ENCODE peak calls at places on chromosomes 6 and 20, in four cellular contexts. One of them, this sample, is unnamed.

GRCh38 chr6:84685983-84686584 is 78.3 kb downstream of the TBX18 start:
- DNase-seq in kidney: no peak
- DNase-seq in prostate gland: no peak
- DNase-seq in thyroid gland: no peak
- DNase-seq in this sample: no peak

GRCh38 chr6:84623956-84624680 is 140.3 kb downstream of the TBX18 start:
- DNase-seq in prostate gland: no peak
- DNase-seq in kidney: no peak
- DNase-seq in thyroid gland: no peak
- DNase-seq in this sample: no peak

GRCh38 chr20:41587956-41588355 is 30.2 kb downstream of the CHD6 start:
- DNase-seq in prostate gland: no peak
- DNase-seq in kidney: no peak
- DNase-seq in thyroid gland: no peak
- DNase-seq in this sample: peak; percentile 69

GRCh38 chr6:38173909-38174308 is 354.4 kb downstream of the ZFAND3 start:
- DNase-seq in thyroid gland: no peak
- DNase-seq in kidney: peak; percentile 22
- DNase-seq in prostate gland: no peak
- DNase-seq in this sample: no peak

GRCh38 chr6:19697744-19698290 is 139.4 kb upstream of the ID4 start:
- DNase-seq in thyroid gland: no peak
- DNase-seq in prostate gland: no peak
- DNase-seq in kidney: no peak
- DNase-seq in this sample: peak; percentile 50

GRCh38 chr6:46269447-46270229 is 98.9 kb upstream of the ENPP5 start:
- DNase-seq in thyroid gland: peak; percentile 78
- DNase-seq in kidney: no peak
- DNase-seq in prostate gland: no peak
- DNase-seq in this sample: no peak

GRCh38 chr20:6744805-6745204 is 22.7 kb upstream of the BMP2 start:
- DNase-seq in kidney: no peak
- DNase-seq in prostate gland: no peak
- DNase-seq in thyroid gland: no peak
- DNase-seq in this sample: no peak

GRCh38 chr6:148548065-148548748 is 198.6 kb upstream of the UST start:
- DNase-seq in kidney: no peak
- DNase-seq in prostate gland: no peak
- DNase-seq in thyroid gland: no peak
- DNase-seq in this sample: no peak

GRCh38 chr6:81331526-81331925 is 421.0 kb downstream of the TENT5A start:
- DNase-seq in thyroid gland: no peak
- DNase-seq in prostate gland: no peak
- DNase-seq in kidney: no peak
- DNase-seq in this sample: no peak

GRCh38 chr6:2783188-2783957 is 18.2 kb downstream of the WRNIP1 start:
- DNase-seq in prostate gland: no peak
- DNase-seq in thyroid gland: no peak
- DNase-seq in kidney: no peak
- DNase-seq in this sample: no peak

GRCh38 chr6:31004794-31005193 is 5.5 kb upstream of the MUC22 start:
- DNase-seq in prostate gland: no peak
- DNase-seq in thyroid gland: no peak
- DNase-seq in kidney: no peak
- DNase-seq in this sample: no peak

DNA sequence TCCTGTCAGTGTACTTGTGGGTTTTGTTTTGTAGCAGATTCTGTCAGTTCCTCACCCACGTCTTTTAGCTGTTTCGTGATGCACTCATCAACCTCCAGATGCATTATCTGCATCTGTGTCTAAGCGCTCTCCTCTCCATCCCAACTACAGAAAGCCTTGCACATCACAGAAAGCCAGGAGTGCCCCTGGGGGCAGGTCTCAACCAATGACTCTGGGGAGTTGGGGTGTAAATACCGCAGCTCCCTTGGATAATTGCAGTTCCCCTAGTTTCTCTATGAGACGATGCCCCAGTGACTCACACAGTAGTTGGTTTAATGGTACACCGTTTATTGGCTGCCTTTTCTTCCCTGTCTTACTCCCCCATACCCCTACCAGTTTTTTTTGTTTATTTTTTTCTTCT is 158.1 kb downstream of the SOX4 start:
- DNase-seq in thyroid gland: no peak
- DNase-seq in prostate gland: no peak
- DNase-seq in kidney: no peak
- DNase-seq in this sample: no peak
- H3K4me1 ChIP-seq in thyroid gland: peaks cover 25% of the 10 kb centered on the region
- H3K4me1 ChIP-seq in prostate gland: no peaks in the 10 kb centered on the region
- H3K4me1 ChIP-seq in kidney: peaks cover 3% of the 10 kb centered on the region
- H3K4me1 ChIP-seq in this sample: peaks cover 45% of the 10 kb centered on the region

DNA sequence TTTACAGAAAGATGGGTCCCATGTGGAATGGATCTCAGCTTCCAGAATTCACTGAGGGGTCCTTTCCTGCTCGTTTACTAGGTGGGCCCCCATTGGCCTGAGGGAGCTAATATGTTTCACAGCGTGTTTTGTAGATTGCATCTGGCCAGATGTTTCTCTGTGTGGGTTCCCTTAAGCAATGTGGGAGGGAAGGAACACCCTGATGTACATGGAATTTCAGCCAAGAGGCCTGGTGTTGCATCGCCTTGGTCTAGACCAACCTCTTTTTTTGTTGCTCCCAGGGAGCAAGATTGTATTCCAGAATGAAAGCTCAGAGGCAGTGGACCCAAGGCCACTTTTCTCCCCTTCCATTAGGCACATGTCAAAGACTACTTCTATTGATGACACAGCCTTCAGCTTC is 826.4 kb downstream of the MAFB start:
- DNase-seq in prostate gland: no peak
- DNase-seq in kidney: no peak
- DNase-seq in thyroid gland: no peak
- DNase-seq in this sample: no peak
- H3K27ac ChIP-seq in prostate gland: no peak overlapping the region
- H3K27ac ChIP-seq in kidney: no peak overlapping the region
- H3K27ac ChIP-seq in thyroid gland: no peak overlapping the region
- H3K27ac ChIP-seq in this sample: no peak overlapping the region

GRCh38 chr6:15248451-15249370 is 2.8 kb downstream of the JARID2 start:
- DNase-seq in kidney: peak; percentile 98
- DNase-seq in thyroid gland: peak; percentile 96
- DNase-seq in prostate gland: peak; percentile 96
- DNase-seq in this sample: peak; percentile 84
- H3K4me1 ChIP-seq in kidney: peaks cover 13% of the 10 kb centered on the region
- H3K4me1 ChIP-seq in thyroid gland: peaks cover 23% of the 10 kb centered on the region
- H3K4me1 ChIP-seq in prostate gland: peaks cover 4% of the 10 kb centered on the region
- H3K4me1 ChIP-seq in this sample: peaks cover 14% of the 10 kb centered on the region

GRCh38 chr6:11650711-11651110 is 113.2 kb downstream of the TMEM170B start:
- DNase-seq in thyroid gland: no peak
- DNase-seq in prostate gland: no peak
- DNase-seq in kidney: no peak
- DNase-seq in this sample: no peak
- H3K27ac ChIP-seq in thyroid gland: no peak overlapping the region
- H3K27ac ChIP-seq in prostate gland: no peak overlapping the region
- H3K27ac ChIP-seq in kidney: no peak overlapping the region
- H3K27ac ChIP-seq in this sample: no peak overlapping the region

GRCh38 chr6:43771858-43772570 is 2.0 kb downstream of the VEGFA start:
- DNase-seq in thyroid gland: peak; percentile 52
- DNase-seq in prostate gland: peak; percentile 61
- DNase-seq in kidney: peak; percentile 90
- DNase-seq in this sample: no peak
- H3K4me1 ChIP-seq in thyroid gland: peaks cover 31% of the 10 kb centered on the region
- H3K4me1 ChIP-seq in prostate gland: peaks cover 19% of the 10 kb centered on the region
- H3K4me1 ChIP-seq in kidney: peaks cover 25% of the 10 kb centered on the region
- H3K4me1 ChIP-seq in this sample: peaks cover 11% of the 10 kb centered on the region

GRCh38 chr6:25365159-25365558 is 86.0 kb downstream of the CARMIL1 start:
- DNase-seq in kidney: no peak
- DNase-seq in prostate gland: no peak
- DNase-seq in thyroid gland: no peak
- DNase-seq in this sample: no peak

GRCh38 chr6:25359891-25360290 is 80.7 kb downstream of the CARMIL1 start:
- DNase-seq in thyroid gland: no peak
- DNase-seq in prostate gland: no peak
- DNase-seq in kidney: no peak
- DNase-seq in this sample: peak; percentile 63

GRCh38 chr6:25359191-25359861 is 80.2 kb downstream of the CARMIL1 start:
- DNase-seq in kidney: no peak
- DNase-seq in thyroid gland: peak; percentile 45
- DNase-seq in prostate gland: no peak
- DNase-seq in this sample: peak; percentile 77

GRCh38 chr6:25363429-25363828 is 84.3 kb downstream of the CARMIL1 start:
- DNase-seq in thyroid gland: no peak
- DNase-seq in prostate gland: no peak
- DNase-seq in kidney: no peak
- DNase-seq in this sample: no peak

DNA sequence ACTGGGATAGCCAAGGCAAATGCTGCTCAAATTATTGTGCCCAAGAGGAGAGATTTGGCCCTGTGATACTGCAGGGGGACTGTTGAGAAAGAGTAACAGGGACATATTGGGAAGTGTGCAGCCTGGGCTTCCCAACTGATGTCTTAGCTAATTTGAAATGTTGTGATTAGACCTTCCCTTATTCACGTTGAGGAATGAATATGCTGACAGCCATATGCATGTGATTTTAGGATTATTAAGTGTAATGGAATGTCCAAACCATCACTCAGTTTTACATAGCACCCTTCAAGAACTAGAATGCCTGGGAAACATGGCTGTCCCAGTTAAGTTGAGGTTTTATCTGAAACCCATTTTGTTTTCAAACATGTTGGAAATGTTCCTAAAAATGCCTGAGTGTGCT is 81.4 kb downstream of the CARMIL1 start:
- DNase-seq in thyroid gland: no peak
- DNase-seq in prostate gland: no peak
- DNase-seq in kidney: no peak
- DNase-seq in this sample: peak; percentile 34
- H3K27ac ChIP-seq in thyroid gland: no peak overlapping the region
- H3K27ac ChIP-seq in prostate gland: no peak overlapping the region
- H3K27ac ChIP-seq in kidney: no peak overlapping the region
- H3K27ac ChIP-seq in this sample: peak overlapping the region; percentile 10

GRCh38 chr20:62376112-62377063 is 9.3 kb upstream of the LAMA5 start:
- DNase-seq in kidney: no peak
- DNase-seq in prostate gland: no peak
- DNase-seq in thyroid gland: peak; percentile 73
- DNase-seq in this sample: peak; percentile 61

GRCh38 chr20:62377064-62377461 is 9.8 kb upstream of the RPS21 start:
- DNase-seq in thyroid gland: no peak
- DNase-seq in kidney: no peak
- DNase-seq in prostate gland: no peak
- DNase-seq in this sample: no peak

GRCh38 chr20:62378215-62378614 is 8.7 kb upstream of the RPS21 start:
- DNase-seq in thyroid gland: peak; percentile 81
- DNase-seq in kidney: no peak
- DNase-seq in prostate gland: peak; percentile 76
- DNase-seq in this sample: peak; percentile 90

GRCh38 chr20:62374431-62375152 is 7.5 kb upstream of the LAMA5 start:
- DNase-seq in thyroid gland: peak; percentile 71
- DNase-seq in kidney: no peak
- DNase-seq in prostate gland: no peak
- DNase-seq in this sample: no peak

GRCh38 chr20:62377615-62378085 is 9.3 kb upstream of the RPS21 start:
- DNase-seq in prostate gland: no peak
- DNase-seq in thyroid gland: peak; percentile 90
- DNase-seq in kidney: no peak
- DNase-seq in this sample: no peak
- H3K4me1 ChIP-seq in prostate gland: peaks cover 21% of the 10 kb centered on the region
- H3K4me1 ChIP-seq in thyroid gland: peaks cover 70% of the 10 kb centered on the region
- H3K4me1 ChIP-seq in kidney: peaks cover 17% of the 10 kb centered on the region
- H3K4me1 ChIP-seq in this sample: peaks cover 37% of the 10 kb centered on the region

DNA sequence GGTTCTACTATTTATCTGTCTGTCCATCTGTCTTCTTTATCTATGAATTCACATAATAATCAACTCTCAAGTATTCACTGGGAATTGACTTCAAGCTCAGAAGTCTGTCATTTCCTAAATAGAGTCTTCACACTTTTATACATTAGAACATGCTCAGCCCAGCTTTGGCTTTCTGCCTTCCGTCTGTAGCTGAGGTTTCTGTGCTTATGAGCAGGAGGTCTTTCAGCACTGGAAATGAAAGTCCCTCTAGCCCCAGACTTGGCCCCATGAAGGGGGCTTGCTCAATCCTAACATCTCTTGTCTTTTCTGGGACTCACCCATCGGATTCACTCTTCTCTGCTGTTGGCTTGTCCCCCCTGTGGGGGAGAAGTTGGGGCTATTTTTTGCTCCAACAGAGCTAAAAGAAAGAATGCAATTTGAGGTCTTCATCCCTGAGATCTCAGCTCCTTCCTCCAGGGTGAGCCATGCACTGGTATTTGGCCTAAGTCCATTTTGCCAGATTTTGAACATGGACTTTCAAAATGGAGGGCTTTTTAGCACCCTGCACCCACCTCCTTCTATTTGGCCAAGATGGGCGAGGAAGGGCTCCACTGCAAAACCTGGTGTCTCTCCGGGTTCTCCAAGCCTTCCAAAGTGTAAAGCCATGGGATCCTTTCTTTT is 177.7 kb downstream of the MRPL14 start:
- DNase-seq in prostate gland: no peak
- DNase-seq in thyroid gland: no peak
- DNase-seq in kidney: no peak
- DNase-seq in this sample: no peak
- H3K27ac ChIP-seq in prostate gland: no peak overlapping the region
- H3K27ac ChIP-seq in thyroid gland: no peak overlapping the region
- H3K27ac ChIP-seq in kidney: no peak overlapping the region
- H3K27ac ChIP-seq in this sample: no peak overlapping the region

DNA sequence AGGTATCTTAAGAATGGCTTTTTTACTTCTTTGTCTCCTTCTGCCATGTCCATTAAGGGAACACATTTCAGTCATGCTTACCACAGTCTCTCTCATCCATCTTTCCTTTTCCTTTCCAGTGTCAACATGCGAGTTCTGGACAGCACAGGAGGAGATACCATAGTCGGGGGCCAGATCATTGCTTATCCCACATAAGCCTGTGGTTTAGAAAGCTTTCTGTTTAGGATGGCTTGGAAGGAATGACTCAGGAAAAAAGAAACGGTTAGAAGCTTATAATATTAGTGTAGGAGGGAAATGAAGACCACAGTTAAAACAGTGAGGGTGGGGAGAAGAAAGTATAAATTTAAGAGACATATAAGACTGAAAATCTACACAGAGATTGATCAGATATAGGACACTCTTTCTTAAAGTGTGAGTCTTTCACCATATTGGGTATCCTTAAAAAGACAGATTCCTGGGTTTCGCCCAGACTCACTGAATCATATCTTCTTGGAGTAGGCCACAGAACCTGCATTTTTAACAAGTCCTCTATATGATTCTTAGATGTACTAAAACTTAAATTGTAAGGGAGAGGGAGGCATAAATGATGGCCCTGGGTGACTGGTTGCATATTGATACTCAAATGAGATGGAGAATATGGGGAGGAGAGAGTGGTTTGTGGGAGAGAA is 36.1 kb downstream of the DSE start:
- DNase-seq in prostate gland: no peak
- DNase-seq in kidney: no peak
- DNase-seq in thyroid gland: no peak
- DNase-seq in this sample: no peak
- H3K4me1 ChIP-seq in prostate gland: no peaks in the 10 kb centered on the region
- H3K4me1 ChIP-seq in kidney: no peaks in the 10 kb centered on the region
- H3K4me1 ChIP-seq in thyroid gland: peaks cover 16% of the 10 kb centered on the region
- H3K4me1 ChIP-seq in this sample: peaks cover 23% of the 10 kb centered on the region

This sample was measured in foreskin keratinocyte.